ENCODE peak calls at places on chromosomes 6 and 20, in four cellular contexts. G is GF-D8, D is body of pancreas, I is WTC11. C is an unnamed sample.

GRCh38 chr6:44697333-44697732 is 309.8 kb downstream of the CDC5L start:
- DNase-seq in G (no peak), D (no peak), I (peak; percentile 17), C (no peak)

GRCh38 chr20:63067721-63068560 is 61.2 kb upstream of the BHLHE23 start:
- DNase-seq in G (no peak), D (no peak), I (no peak), C (no peak)

GRCh38 chr6:112470396-112470795 is 123.3 kb downstream of the RFPL4B start:
- DNase-seq in G (no peak), D (no peak), I (no peak), C (no peak)

GRCh38 chr20:59016795-59017492 is 2.3 kb upstream of the TUBB1 start:
- DNase-seq in G (no peak), D (no peak), I (no peak), C (no peak)

GRCh38 chr6:12890171-12890790 is 173.7 kb downstream of the PHACTR1 start:
- DNase-seq in G (no peak), D (peak; percentile 38), I (peak; percentile 70), C (no peak)

GRCh38 chr20:45337367-45338120 is 10.7 kb downstream of the SDC4 start:
- DNase-seq in G (no peak), D (peak; percentile 71), I (no peak), C (no peak)

GRCh38 chr20:4633780-4634179 is 87.9 kb upstream of the PRND start:
- DNase-seq in G (peak; percentile 10), D (no peak), I (no peak), C (peak; percentile 93)

GRCh38 chr6:122839477-122839876 is 50.4 kb downstream of the SMPDL3A start:
- DNase-seq in G (no peak), D (peak; percentile 69), I (peak; percentile 71), C (peak; percentile 4)

GRCh38 chr20:53291548-53291947 is 302.1 kb downstream of the ZNF217 start:
- DNase-seq in G (no peak), D (peak; percentile 9), I (peak; percentile 70), C (no peak)

GRCh38 chr6:23417133-23417532 is 708.9 kb upstream of the NRSN1 start:
- DNase-seq in G (no peak), D (no peak), I (no peak), C (no peak)

GRCh38 chr20:46200582-46201570 is 82.8 kb downstream of the CD40 start:
- DNase-seq in G (no peak), D (no peak), I (no peak), C (no peak)

GRCh38 chr20:25858495-25859425 is 162.1 kb upstream of the ZNF337 start:
- DNase-seq in G (no peak), D (no peak), I (no peak), C (no peak)

GRCh38 chr6:95357380-95358025 is 219.8 kb upstream of the MANEA start:
- DNase-seq in G (no peak), D (no peak), I (no peak), C (no peak)